ENCODE peak calls at places on chromosomes 2 and 18, in ten cellular contexts. Q, L, Z, N, I, J, A, U, R and E are unnamed samples.
A peak's percentile ranks its signal among the peaks of the same experiment; 100 is the strongest.

GRCh38 chr2:42897386-42897785 is 105.0 kb upstream of the HAAO start:
- DNase-seq in Q (no peak), L (no peak), Z (no peak), N (no peak), I (no peak), J (no peak), A (no peak), U (no peak), R (no peak), E (no peak)

GRCh38 chr2:226079677-226080076 is 680.2 kb downstream of the NYAP2 start:
- DNase-seq in Q (no peak), L (no peak), Z (no peak), N (peak; percentile 78), I (no peak), J (peak; percentile 75), A (no peak), U (no peak), R (no peak), E (no peak)

GRCh38 chr18:56374005-56374655 is 264.3 kb downstream of the TXNL1 start:
- DNase-seq in Q (no peak), L (no peak), Z (no peak), N (no peak), I (no peak), J (no peak), A (no peak), U (no peak), R (no peak), E (no peak)

GRCh38 chr2:9971890-9972289 is 20.4 kb downstream of the GRHL1 start:
- DNase-seq in Q (no peak), L (no peak), Z (no peak), N (no peak), I (no peak), J (no peak), A (no peak), U (no peak), R (no peak), E (no peak)

GRCh38 chr2:85457877-85458316 is 39.4 kb downstream of the SH2D6 start:
- DNase-seq in Q (no peak), L (no peak), Z (no peak), N (no peak), I (no peak), J (no peak), A (no peak), U (no peak), R (no peak), E (no peak)

GRCh38 chr2:190792956-190793888 is 87.4 kb upstream of the GLS start:
- DNase-seq in Q (no peak), L (no peak), Z (no peak), N (no peak), I (no peak), J (no peak), A (no peak), U (no peak), R (no peak), E (no peak)

GRCh38 chr2:191155608-191156071 is 4.8 kb upstream of the STAT4 start:
- DNase-seq in Q (no peak), L (no peak), Z (no peak), N (peak; percentile 78), I (no peak), J (no peak), A (no peak), U (no peak), R (peak; percentile 11), E (no peak)

GRCh38 chr2:204900910-204901309 is 355.6 kb downstream of the PARD3B start:
- DNase-seq in Q (no peak), L (no peak), Z (no peak), N (no peak), I (no peak), J (no peak), A (no peak), U (peak; percentile 29), R (no peak), E (no peak)

GRCh38 chr18:13611058-13611615 is 115.2 kb downstream of the FAM210A start:
- DNase-seq in Q (no peak), L (peak; percentile 33), Z (no peak), N (peak; percentile 57), I (peak; percentile 49), J (no peak), A (peak; percentile 51), U (peak; percentile 84), R (no peak), E (no peak)

GRCh38 chr2:157789933-157790511 is 86.1 kb downstream of the ACVR1 start:
- DNase-seq in Q (peak; percentile 47), L (no peak), Z (no peak), N (peak; percentile 6), I (peak; percentile 41), J (no peak), A (peak; percentile 58), U (peak; percentile 61), R (no peak), E (no peak)

GRCh38 chr18:48696218-48696617 is 157.4 kb downstream of the CTIF start:
- DNase-seq in Q (no peak), L (no peak), Z (no peak), N (no peak), I (no peak), J (no peak), A (no peak), U (no peak), R (no peak), E (no peak)

GRCh38 chr2:145975406-145975805 is 1455.5 kb upstream of the ZEB2 start:
- DNase-seq in Q (no peak), L (no peak), Z (no peak), N (no peak), I (no peak), J (no peak), A (no peak), U (no peak), R (no peak), E (no peak)

GRCh38 chr18:39191931-39192330 is 1626.3 kb upstream of the CELF4 start:
- DNase-seq in Q (no peak), L (no peak), Z (no peak), N (no peak), I (no peak), J (no peak), A (no peak), U (no peak), R (no peak), E (no peak)

GRCh38 chr18:26386421-26386820 is 160.2 kb downstream of the TAF4B start:
- DNase-seq in Q (no peak), L (no peak), Z (no peak), N (peak; percentile 47), I (no peak), J (no peak), A (no peak), U (no peak), R (no peak), E (no peak)

GRCh38 chr2:61456070-61456745 is 14.7 kb downstream of the USP34 start:
- DNase-seq in Q (no peak), L (no peak), Z (no peak), N (no peak), I (no peak), J (no peak), A (no peak), U (no peak), R (no peak), E (no peak)

GRCh38 chr2:174603280-174603679 is 5.7 kb upstream of the WIPF1 start:
- DNase-seq in Q (no peak), L (peak; percentile 53), Z (peak; percentile 28), N (peak; percentile 80), I (peak; percentile 68), J (no peak), A (peak; percentile 66), U (peak; percentile 46), R (no peak), E (peak; percentile 62)

GRCh38 chr2:231677632-231678104 is 30.7 kb upstream of the PTMA start:
- DNase-seq in Q (peak; percentile 85), L (peak; percentile 82), Z (peak; percentile 87), N (peak; percentile 86), I (peak; percentile 91), J (peak; percentile 77), A (peak; percentile 87), U (peak; percentile 80), R (peak; percentile 20), E (peak; percentile 86)